ENCODE peak calls at places on chromosomes 5 and 9, in four cellular contexts. T, S, U and C are unnamed samples.

GRCh38 chr9:116267021-116267420 is 113.4 kb downstream of the PAPPA start:
- DNase-seq in U (no peak), T (no peak), S (no peak), C (no peak)

GRCh38 chr9:94213513-94214124 is 45.5 kb upstream of the ZNF169 start:
- DNase-seq in T (peak; percentile 77), U (peak; percentile 89), S (peak; percentile 64), C (peak; percentile 76)

GRCh38 chr9:126055386-126055785 is 271.2 kb upstream of the MVB12B start:
- DNase-seq in U (no peak), S (peak; percentile 17), T (no peak), C (no peak)

GRCh38 chr9:129247285-129248153 is 69.5 kb upstream of the IER5L start:
- DNase-seq in T (no peak), U (no peak), S (peak; percentile 25), C (no peak)

GRCh38 chr5:133427121-133427777 is 185.1 kb downstream of the FSTL4 start:
- DNase-seq in T (no peak), U (peak; percentile 2), S (no peak), C (no peak)

GRCh38 chr9:137575382-137575724 is 3.4 kb downstream of the DPH7 start:
- DNase-seq in U (peak; percentile 69), T (no peak), S (no peak), C (no peak)

GRCh38 chr5:34043099-34043876 is at the start of gene C1QTNF3:
- DNase-seq in T (no peak), U (no peak), S (peak; percentile 40), C (no peak)

GRCh38 chr9:122261469-122261881 is 3.2 kb downstream of the RBM18 start:
- DNase-seq in T (peak; percentile 47), S (peak; percentile 65), U (peak; percentile 73), C (peak; percentile 64)

GRCh38 chr5:137747848-137748247 is 6.3 kb downstream of the HNRNPA0 start:
- DNase-seq in T (no peak), S (no peak), U (no peak), C (no peak)

GRCh38 chr5:137752873-137753226 is 1.3 kb downstream of the HNRNPA0 start:
- DNase-seq in U (peak; percentile 78), S (no peak), T (peak; percentile 7), C (peak; percentile 21)

GRCh38 chr5:137753227-137753985 is 757 bp downstream of the HNRNPA0 start:
- DNase-seq in T (peak; percentile 46), U (no peak), S (peak; percentile 76), C (peak; percentile 48)

GRCh38 chr5:137751869-137752491 is 2.2 kb downstream of the HNRNPA0 start:
- DNase-seq in T (peak; percentile 42), U (peak; percentile 66), S (no peak), C (peak; percentile 20)

GRCh38 chr5:137750436-137750835 is 3.7 kb downstream of the HNRNPA0 start:
- DNase-seq in T (no peak), S (no peak), U (no peak), C (no peak)
- H3K4me3 ChIP-seq in T (no peak overlapping the region), S (no peak overlapping the region), U (no peak overlapping the region), C (no peak overlapping the region)

DNA sequence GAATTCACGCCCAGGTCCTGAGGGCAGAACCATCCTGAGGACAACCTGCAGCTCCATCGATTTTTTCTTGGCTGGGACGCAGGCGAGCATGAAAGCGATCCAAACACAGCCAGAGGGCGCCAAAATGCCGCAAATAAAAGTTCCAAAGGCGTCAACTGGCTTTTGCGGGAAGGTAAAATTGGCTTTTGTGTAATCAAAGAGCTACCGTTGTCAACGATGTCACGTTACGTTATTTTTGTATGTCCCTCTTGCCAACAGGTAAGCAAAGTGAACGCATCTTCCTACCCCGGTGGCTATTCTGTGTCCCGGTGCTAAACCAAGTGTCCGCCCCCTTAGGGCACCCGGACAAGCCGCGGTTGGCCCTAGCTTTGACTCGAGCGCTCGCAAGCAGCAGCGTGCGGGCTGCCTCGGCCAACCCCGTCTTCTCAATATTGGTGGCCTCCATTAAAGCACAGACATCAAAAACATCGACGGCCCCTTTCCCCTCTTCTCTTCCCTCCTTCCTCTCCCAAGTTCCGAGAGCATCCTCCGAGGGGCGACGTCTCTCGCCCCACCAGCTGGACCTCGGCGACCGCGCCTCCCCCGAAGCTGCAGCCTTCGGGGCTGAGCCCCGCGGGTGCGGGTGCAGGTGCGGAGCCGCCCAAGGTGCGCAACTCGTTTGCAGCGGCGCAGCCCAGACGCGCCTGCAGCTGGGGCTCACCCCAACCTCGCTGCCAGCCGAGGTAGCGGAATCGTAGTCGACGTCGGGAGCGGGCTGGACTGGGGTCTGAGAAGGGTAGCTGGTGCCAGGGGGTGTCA is 1.1 kb upstream of the BASP1 start:
- DNase-seq in T (peak; percentile 79), U (peak; percentile 62), S (peak; percentile 84), C (peak; percentile 83)
- TF ChIP-seq EP300 in T (peak; percentile 14), U (no peak), S (no peak), C (no peak)

GRCh38 chr5:138033916-138034315 is 1.0 kb upstream of the FAM13B start:
- DNase-seq in S (no peak), U (no peak), T (no peak), C (no peak)
- H3K4me3 ChIP-seq in S (no peak overlapping the region), U (peak overlapping the region; percentile 85), T (peak overlapping the region; percentile 80), C (peak overlapping the region; percentile 93)

GRCh38 chr5:36739751-36740221 is 133.4 kb downstream of the SLC1A3 start:
- DNase-seq in S (peak; percentile 65), T (peak; percentile 78), U (peak; percentile 90), C (peak; percentile 86)

GRCh38 chr5:36744041-36744677 is 132.4 kb upstream of the NIPBL start:
- DNase-seq in S (no peak), U (peak; percentile 54), T (no peak), C (no peak)

GRCh38 chr5:36741138-36741537 is 134.7 kb downstream of the SLC1A3 start:
- DNase-seq in S (no peak), T (no peak), U (no peak), C (no peak)

GRCh38 chr5:36740259-36740898 is 134.0 kb downstream of the SLC1A3 start:
- DNase-seq in S (no peak), T (no peak), U (peak; percentile 57), C (no peak)

DNA sequence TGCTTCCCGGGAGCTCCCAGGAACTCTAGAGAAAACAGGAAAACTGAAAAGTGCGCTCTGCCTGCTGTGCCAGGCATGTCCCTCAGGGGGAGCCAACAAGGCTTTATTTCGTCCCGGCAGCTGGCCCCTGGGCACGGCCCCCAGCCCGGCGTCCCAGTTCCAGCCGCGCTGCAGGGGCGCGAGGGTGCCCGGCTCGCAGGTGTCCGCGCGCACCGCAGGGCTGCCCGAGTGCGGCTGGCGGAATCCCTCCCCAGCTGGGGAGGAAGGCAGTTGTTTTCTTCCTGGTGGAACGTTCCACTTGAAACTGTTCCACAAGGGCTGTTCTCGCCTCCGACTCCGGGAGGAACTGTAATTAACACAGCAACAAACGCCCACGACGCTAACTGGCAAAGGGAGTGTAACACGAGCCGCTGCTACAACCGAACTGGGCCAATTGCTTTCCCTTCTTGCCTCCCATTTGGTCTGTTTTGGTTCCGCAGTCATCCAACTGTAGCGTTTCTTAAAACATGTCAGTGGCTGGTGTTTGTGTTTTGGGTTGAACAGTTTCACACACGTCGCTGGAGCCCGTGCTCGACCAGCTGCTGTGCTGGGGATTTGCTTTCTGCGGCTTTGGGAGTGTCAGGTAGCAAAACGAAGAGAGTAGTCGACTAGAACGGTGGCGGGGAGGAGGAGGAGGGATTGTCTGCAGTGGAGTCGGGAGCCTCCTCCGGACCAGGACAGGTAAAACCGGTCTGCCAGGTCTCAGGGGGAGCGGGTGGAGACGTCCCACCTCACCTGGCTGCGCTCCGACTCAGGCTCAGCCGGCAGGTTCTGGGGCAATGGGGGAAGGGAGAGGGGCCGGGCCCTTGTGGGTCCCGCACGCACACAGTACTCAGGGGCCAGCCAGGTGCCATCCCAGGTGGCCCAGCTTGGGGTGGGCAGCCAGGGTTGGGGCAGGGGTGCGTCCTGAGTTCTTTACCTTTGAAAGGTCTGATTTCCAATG is 131.6 kb upstream of the NIPBL start:
- DNase-seq in U (peak; percentile 58), S (peak; percentile 85), T (peak; percentile 40), C (peak; percentile 93)
- TF ChIP-seq EP300 in U (no peak), S (no peak), T (no peak), C (no peak)